ENCODE peak calls at places on chromosome 14, in four cellular contexts. E, V, P and Q are unnamed samples.

GRCh38 chr14:91858536-91859275 is 8.6 kb downstream of the TC2N start:
- DNase-seq in E (no peak), P (no peak), V (peak), Q (peak)

GRCh38 chr14:86065407-86065806 is 535.5 kb downstream of the FLRT2 start:
- DNase-seq in V (no peak), P (no peak), E (no peak), Q (no peak)

GRCh38 chr14:50363734-50364113 is 33.0 kb downstream of the CDKL1 start:
- DNase-seq in V (no peak), E (no peak), P (no peak), Q (no peak)

GRCh38 chr14:64971890-64972785 is at the start of gene RAB15:
- DNase-seq in P (no peak), V (peak), E (peak), Q (peak)

GRCh38 chr14:102824832-102825231 is 47.6 kb downstream of the TRAF3 start:
- DNase-seq in V (no peak), E (peak), P (no peak), Q (peak)

GRCh38 chr14:78782551-78782950 is 612.4 kb downstream of the NRXN3 start:
- DNase-seq in E (no peak), P (no peak), V (no peak), Q (no peak)

GRCh38 chr14:64671591-64671990 is 32.6 kb upstream of the PLEKHG3 start:
- DNase-seq in V (no peak), P (no peak), E (no peak), Q (no peak)

GRCh38 chr14:60051690-60052324 is 39.9 kb upstream of the PCNX4 start:
- DNase-seq in V (no peak), E (no peak), P (no peak), Q (no peak)

GRCh38 chr14:65170768-65171251 is 68.5 kb upstream of the MAX start:
- DNase-seq in E (no peak), P (no peak), V (peak), Q (no peak)

GRCh38 chr14:74955229-74955999 is at the start of gene PGF:
- DNase-seq in V (peak), E (peak), P (peak), Q (no peak)

GRCh38 chr14:67166450-67166853 is 22.8 kb upstream of the GARIN2 start:
- DNase-seq in V (peak), E (no peak), P (no peak), Q (no peak)

GRCh38 chr14:81594012-81594411 is 60.4 kb upstream of the SEL1L start:
- DNase-seq in V (peak), E (no peak), P (no peak), Q (no peak)

GRCh38 chr14:74501135-74501614 is 7.6 kb downstream of the ISCA2 start:
- DNase-seq in V (peak), P (peak), E (peak), Q (no peak)

GRCh38 chr14:73124180-73124894 is 12.0 kb upstream of the PSEN1 start:
- DNase-seq in P (no peak), E (no peak), V (no peak), Q (no peak)

GRCh38 chr14:49303952-49304516 is 282.1 kb downstream of the RPS29 start:
- DNase-seq in E (no peak), P (no peak), V (no peak), Q (no peak)

GRCh38 chr14:44339862-44340261 is 167.2 kb downstream of the FSCB start:
- DNase-seq in E (no peak), P (no peak), V (no peak), Q (no peak)

GRCh38 chr14:96986701-96987474 is 189.7 kb downstream of the VRK1 start:
- DNase-seq in P (no peak), E (no peak), V (no peak), Q (no peak)

GRCh38 chr14:71415404-71415690 is 508.1 kb downstream of the PCNX1 start:
- DNase-seq in E (no peak), P (no peak), V (no peak), Q (no peak)

GRCh38 chr14:105388110-105388951 is 10.0 kb upstream of the TEX22 start:
- DNase-seq in P (no peak), E (peak), V (no peak), Q (no peak)

GRCh38 chr14:91376547-91377477 is 40.8 kb downstream of the CCDC88C start:
- DNase-seq in V (no peak), P (no peak), E (no peak), Q (no peak)

GRCh38 chr14:75442166-75442565 is 14.3 kb downstream of the JDP2 start:
- DNase-seq in E (no peak), P (no peak), V (no peak), Q (no peak)

GRCh38 chr14:39368261-39368959 is 63.8 kb downstream of the FBXO33 start:
- DNase-seq in E (peak), V (peak), P (no peak), Q (peak)

GRCh38 chr14:69484444-69485113 is at the start of gene PLEKHD1:
- DNase-seq in P (peak), E (no peak), V (no peak), Q (no peak)

GRCh38 chr14:58536975-58537374 is 100.8 kb upstream of the DACT1 start:
- DNase-seq in V (no peak), P (no peak), E (no peak), Q (no peak)

GRCh38 chr14:38866461-38866860 is 236.6 kb downstream of the SEC23A start:
- DNase-seq in E (no peak), P (no peak), V (no peak), Q (no peak)

GRCh38 chr14:50714452-50715073 is 46.5 kb upstream of the SAV1 start:
- DNase-seq in V (peak), P (no peak), E (no peak), Q (no peak)

GRCh38 chr14:71169861-71170260 is 262.6 kb downstream of the PCNX1 start:
- DNase-seq in V (no peak), P (no peak), E (no peak), Q (no peak)

GRCh38 chr14:34223302-34224150 is 238.5 kb downstream of the SPTSSA start:
- DNase-seq in E (no peak), V (no peak), P (no peak), Q (no peak)

GRCh38 chr14:85602366-85602765 is 72.4 kb downstream of the FLRT2 start:
- DNase-seq in E (no peak), P (no peak), V (no peak), Q (no peak)

GRCh38 chr14:51533160-51533559 is 118.5 kb upstream of the FRMD6 start:
- DNase-seq in P (no peak), V (no peak), E (no peak), Q (no peak)

GRCh38 chr14:20855652-20856291 is 35.4 kb upstream of the RNASE3 start:
- DNase-seq in E (no peak), P (peak), V (peak), Q (no peak)

GRCh38 chr14:58292192-58292591 is 6.2 kb upstream of the ARID4A start:
- DNase-seq in E (no peak), V (no peak), P (no peak), Q (no peak)

DNA sequence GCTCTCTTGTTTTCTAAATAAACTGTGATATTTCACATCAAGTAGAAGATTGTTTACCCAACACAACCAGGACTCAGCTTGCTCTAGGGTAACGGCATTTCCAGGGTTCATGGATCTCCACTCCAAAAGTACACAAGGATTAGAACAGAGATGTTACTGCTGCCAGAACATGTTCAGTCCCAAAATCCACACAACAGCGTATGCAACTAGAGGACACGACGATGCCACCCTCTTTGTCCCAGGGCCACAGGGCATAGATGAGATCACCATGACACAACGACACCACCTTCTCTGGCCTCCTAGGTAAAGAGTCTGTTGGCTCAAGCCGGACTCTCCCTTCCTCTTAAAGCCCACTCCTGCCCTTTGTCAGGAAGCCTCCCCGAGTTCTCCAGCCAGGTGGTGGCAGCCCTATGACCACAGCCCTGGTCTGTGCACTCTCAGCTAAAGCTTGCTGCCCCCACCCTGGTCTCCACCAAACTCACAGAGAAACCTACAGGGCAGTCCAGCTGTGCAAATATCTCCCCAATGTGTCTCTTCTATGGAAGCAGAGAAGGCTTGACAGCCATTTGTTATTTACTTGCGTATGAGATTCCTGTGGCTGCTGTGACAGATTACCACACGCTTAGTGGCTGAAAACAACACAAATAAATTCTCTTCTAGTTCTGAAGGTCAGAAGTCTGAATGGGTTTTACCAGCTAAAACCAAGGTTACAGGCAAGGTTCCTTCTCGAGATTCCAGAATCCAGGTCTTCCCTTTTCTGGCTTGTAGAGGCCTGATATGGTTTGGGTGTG is 10.3 kb downstream of the CLMN start:
- DNase-seq in P (no peak), E (no peak), V (no peak), Q (no peak)
- H3K27ac ChIP-seq in P (no peak), E (no peak), V (no peak), Q (no peak)

GRCh38 chr14:76882646-76883045 is 56.4 kb downstream of the LRRC74A start:
- DNase-seq in V (no peak), P (no peak), E (peak), Q (no peak)
- H3K27ac ChIP-seq in V (no peak), P (no peak), E (no peak), Q (no peak)

DNA sequence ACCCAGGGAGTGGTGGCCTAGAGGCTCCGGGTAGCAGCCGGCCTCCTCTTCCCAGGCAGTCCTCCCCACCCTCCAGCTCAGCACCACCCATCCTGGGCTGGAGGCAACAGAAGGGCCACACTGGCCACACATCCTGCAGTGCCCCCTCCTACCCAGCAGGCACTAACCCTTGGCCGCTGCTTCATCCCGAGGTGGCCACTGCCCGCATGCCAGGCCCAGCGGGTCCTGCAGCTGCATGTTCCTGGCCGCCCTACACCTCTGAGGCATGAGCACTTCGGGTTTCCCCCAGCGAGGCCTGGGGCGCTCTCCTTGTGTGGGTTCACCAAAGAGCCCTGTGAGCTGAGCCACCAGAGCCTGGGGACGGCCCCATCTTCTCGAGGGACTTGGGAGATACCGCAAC is 61.4 kb downstream of the CCNK start:
- DNase-seq in V (no peak), E (no peak), P (no peak), Q (no peak)
- H3K27ac ChIP-seq in V (no peak), E (no peak), P (no peak), Q (no peak)

DNA sequence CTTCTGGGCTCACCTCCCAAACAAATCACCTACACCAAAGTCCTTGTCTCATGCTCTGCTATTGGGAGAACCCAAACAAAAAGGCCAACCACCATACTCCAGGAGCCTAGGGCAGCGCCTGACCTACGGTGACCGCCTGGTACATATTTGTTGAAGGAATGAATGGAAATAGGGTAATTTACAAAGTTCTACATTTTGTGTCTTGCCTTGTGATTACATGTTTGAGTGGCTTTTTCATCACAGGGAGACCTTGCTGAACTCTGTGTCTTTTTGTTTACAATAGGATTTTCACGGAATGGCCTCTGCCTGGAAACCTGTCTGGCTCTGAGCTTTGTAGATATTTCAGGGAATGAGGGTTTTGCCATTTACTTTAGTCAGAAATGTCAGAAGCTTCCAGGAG is 11.3 kb upstream of the PRIMA1 start:
- DNase-seq in P (no peak), E (no peak), V (no peak), Q (no peak)
- H3K27ac ChIP-seq in P (no peak), E (no peak), V (no peak), Q (no peak)

GRCh38 chr14:23183479-23183878 is at the start of gene SLC7A8:
- DNase-seq in P (peak), V (peak), E (peak), Q (peak)
- H3K27ac ChIP-seq in P (no peak), V (peak), E (peak), Q (peak)

DNA sequence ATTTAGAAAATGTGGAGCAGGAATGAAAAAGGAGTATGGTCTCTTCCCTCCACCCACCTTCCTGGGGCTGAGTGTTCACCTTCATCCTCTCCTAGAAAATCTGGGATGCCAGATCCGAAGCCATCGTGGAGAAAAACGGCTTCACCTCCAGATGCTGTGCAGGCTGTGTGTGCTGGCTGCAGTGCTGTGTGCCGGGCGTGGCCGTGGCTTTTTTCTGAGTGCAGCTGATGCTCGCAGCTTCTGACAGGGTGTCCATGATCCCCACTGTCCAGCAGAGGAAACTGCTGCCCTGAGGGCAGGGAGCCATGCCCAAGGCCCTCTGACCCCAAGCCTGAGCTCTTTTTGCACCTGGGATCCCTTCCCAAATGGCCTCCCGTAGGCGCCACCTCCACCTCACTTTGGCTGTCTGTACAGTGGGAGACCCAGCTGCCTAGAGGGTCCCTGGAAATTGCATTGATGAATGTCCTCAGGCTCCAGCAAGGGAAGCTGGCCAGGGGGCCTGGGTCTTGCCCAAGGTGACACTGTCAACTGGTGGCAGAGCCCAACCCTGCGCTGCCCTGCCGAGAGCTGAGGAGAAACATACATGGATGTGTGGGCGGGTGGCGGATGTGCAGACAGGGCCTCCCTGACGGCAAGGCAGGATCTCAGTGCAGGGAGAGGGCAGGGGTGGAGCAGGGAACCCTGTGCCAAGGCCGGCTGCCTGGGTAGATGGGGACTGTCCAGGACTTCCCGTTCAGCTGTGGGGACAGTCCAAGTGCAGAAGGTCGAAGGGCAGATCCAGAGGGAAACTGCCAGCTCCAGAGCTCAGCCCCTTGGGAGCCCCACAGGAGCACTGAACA is 53.4 kb downstream of the BEGAIN start:
- DNase-seq in P (no peak), E (peak), V (peak), Q (peak)
- H3K27ac ChIP-seq in P (no peak), E (no peak), V (peak), Q (no peak)